ENCODE peak calls at places on chromosome 9, in four cellular contexts. R is K562, Q is fibroblast of lung, G is GM23338. Y is an unnamed sample.

GRCh38 chr9:649128-650074 is 192.1 kb upstream of the DMRT1 start:
- DNase-seq in R (no peak), Q (no peak), G (peak; percentile 50), Y (no peak)

GRCh38 chr9:77402286-77402685 is 225.0 kb downstream of the VPS13A start:
- DNase-seq in R (no peak), Q (peak; percentile 35), G (no peak), Y (no peak)

GRCh38 chr9:111068816-111069215 is 30.5 kb upstream of the LPAR1 start:
- DNase-seq in R (no peak), Q (no peak), G (no peak), Y (no peak)

GRCh38 chr9:81844131-81844567 is 84.1 kb upstream of the SPATA31D4 start:
- DNase-seq in R (no peak), Q (peak; percentile 16), G (no peak), Y (no peak)

GRCh38 chr9:88991066-88992030 is at the start of gene S1PR3:
- DNase-seq in R (peak; percentile 66), Q (peak; percentile 45), G (peak; percentile 77), Y (no peak)

GRCh38 chr9:114495992-114496391 is 9.3 kb downstream of the WHRN start:
- DNase-seq in R (no peak), Q (no peak), G (no peak), Y (no peak)

GRCh38 chr9:98871456-98872065 is 64.1 kb downstream of the GALNT12 start:
- DNase-seq in R (no peak), Q (no peak), G (no peak), Y (no peak)

GRCh38 chr9:76206821-76207220 is 187.4 kb downstream of the RFK start:
- DNase-seq in R (no peak), Q (no peak), G (peak; percentile 70), Y (no peak)

GRCh38 chr9:100555471-100555870 is 22.4 kb upstream of the CAVIN4 start:
- DNase-seq in R (no peak), Q (no peak), G (no peak), Y (no peak)

GRCh38 chr9:121813811-121814210 is 162.4 kb downstream of the DAB2IP start:
- DNase-seq in R (no peak), Q (no peak), G (no peak), Y (no peak)

GRCh38 chr9:21559402-21560280 is 77.5 kb upstream of the IFNE start:
- DNase-seq in R (no peak), Q (peak; percentile 88), G (peak; percentile 83), Y (no peak)
- TF ChIP-seq EZH2 in R (no peak), Q (no peak), G (peak; percentile 6), Y (no peak)

GRCh38 chr9:21991039-21991959 is 2.9 kb downstream of the CDKN2A start:
- DNase-seq in R (no peak), Q (no peak), G (no peak), Y (no peak)
- TF ChIP-seq EZH2 in R (no peak), Q (no peak), G (peak; percentile 43), Y (no peak)

GRCh38 chr9:26062172-26062571 is 383.9 kb upstream of the TUSC1 start:
- DNase-seq in R (no peak), Q (peak; percentile 5), G (no peak), Y (no peak)
- TF ChIP-seq EZH2 in R (no peak), Q (no peak), G (no peak), Y (no peak)

GRCh38 chr9:132793606-132794580 is 84.2 kb downstream of the AK8 start:
- DNase-seq in R (no peak), Q (no peak), G (no peak), Y (no peak)
- TF ChIP-seq EZH2 in R (no peak), Q (no peak), G (no peak), Y (no peak)

GRCh38 chr9:124019771-124020519 is 8.4 kb downstream of the LHX2 start:
- DNase-seq in R (no peak), Q (no peak), G (no peak), Y (no peak)

GRCh38 chr9:124017064-124017928 is 5.7 kb downstream of the LHX2 start:
- DNase-seq in R (no peak), Q (no peak), G (peak; percentile 54), Y (no peak)

GRCh38 chr9:124016152-124017063 is 4.8 kb downstream of the LHX2 start:
- DNase-seq in R (no peak), Q (no peak), G (no peak), Y (no peak)

GRCh38 chr9:124018731-124019697 is 7.4 kb downstream of the LHX2 start:
- DNase-seq in R (no peak), Q (no peak), G (peak; percentile 64), Y (no peak)

DNA sequence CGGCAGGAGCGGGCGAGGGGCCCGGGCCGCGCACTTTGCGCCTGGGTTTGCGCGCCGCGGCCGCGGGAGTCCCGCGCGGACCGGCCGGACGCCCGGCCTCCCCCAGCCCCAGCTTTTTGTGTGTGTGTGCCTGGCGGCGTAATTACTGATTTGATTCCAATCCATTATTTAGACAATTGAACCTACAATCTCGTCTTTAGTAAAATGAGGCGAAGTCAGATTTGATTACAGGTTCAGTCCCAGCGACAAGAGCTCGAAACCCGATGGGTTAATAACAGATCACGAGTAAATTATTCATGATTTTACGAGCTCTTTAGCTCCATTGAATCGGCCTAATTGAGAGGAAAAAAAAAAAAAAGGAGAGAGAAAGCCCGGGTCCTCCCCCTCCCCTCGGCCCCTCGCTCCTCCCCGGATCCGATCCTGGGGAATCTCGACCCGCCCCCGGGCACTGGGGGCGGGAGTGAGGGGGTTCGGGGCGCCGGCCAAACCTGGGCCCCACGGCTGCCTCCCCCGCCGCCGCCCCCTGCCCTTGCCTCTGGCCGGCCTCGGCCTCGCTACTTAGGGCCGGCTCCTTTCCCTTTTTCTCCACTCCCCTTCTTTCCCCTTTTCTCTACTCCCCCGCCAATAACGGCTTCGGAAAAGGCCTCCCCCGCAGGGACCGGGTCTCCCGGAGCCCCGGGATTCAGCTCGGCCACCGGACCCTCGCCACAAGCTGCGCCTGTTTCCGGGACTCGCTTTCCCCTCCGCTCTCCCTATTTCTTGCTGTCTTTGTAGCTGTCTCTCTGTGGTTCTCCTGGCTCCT is 6.6 kb downstream of the LHX2 start:
- DNase-seq in R (no peak), Q (no peak), G (peak; percentile 69), Y (no peak)
- TF ChIP-seq EZH2 in R (no peak), Q (peak; percentile 70), G (peak; percentile 90), Y (peak; percentile 66)

GRCh38 chr9:23382418-23382817 is 443.6 kb downstream of the ELAVL2 start:
- DNase-seq in R (no peak), Q (no peak), G (peak; percentile 33), Y (no peak)

GRCh38 chr9:23375511-23375910 is 450.5 kb downstream of the ELAVL2 start:
- DNase-seq in R (no peak), Q (no peak), G (no peak), Y (no peak)

GRCh38 chr9:23379842-23380241 is 446.2 kb downstream of the ELAVL2 start:
- DNase-seq in R (no peak), Q (no peak), G (no peak), Y (no peak)

GRCh38 chr9:23380821-23381220 is 445.2 kb downstream of the ELAVL2 start:
- DNase-seq in R (no peak), Q (no peak), G (no peak), Y (no peak)
- TF ChIP-seq EZH2 in R (no peak), Q (no peak), G (no peak), Y (no peak)